ENCODE peak calls at places on chromosomes 2 and 18, in eight cellular contexts. W, B, L, N, K, J, Q and C are unnamed samples.

GRCh38 chr2:9819551-9819950 is 23.7 kb upstream of the TAF1B start:
- DNase-seq in W (no peak), B (no peak), L (no peak), N (no peak), K (no peak), J (no peak), Q (no peak), C (no peak)

GRCh38 chr2:150126839-150127238 is 360.6 kb downstream of the RND3 start:
- DNase-seq in W (no peak), B (no peak), L (no peak), N (no peak), K (no peak), J (no peak), Q (no peak), C (no peak)

GRCh38 chr2:16729335-16729734 is 63.7 kb upstream of the CYRIA start:
- DNase-seq in W (no peak), B (no peak), L (no peak), N (no peak), K (no peak), J (no peak), Q (no peak), C (no peak)

GRCh38 chr2:172743143-172743542 is 7.5 kb downstream of the RAPGEF4 start:
- DNase-seq in W (no peak), B (no peak), L (no peak), N (no peak), K (no peak), J (no peak), Q (no peak), C (no peak)

GRCh38 chr2:232979871-232980461 is 33.1 kb downstream of the NGEF start:
- DNase-seq in W (peak; percentile 83), B (peak; percentile 13), L (peak; percentile 72), N (no peak), K (peak; percentile 14), J (no peak), Q (no peak), C (peak; percentile 40)

GRCh38 chr2:2083113-2083757 is 247.8 kb downstream of the MYT1L start:
- DNase-seq in W (no peak), B (no peak), L (no peak), N (no peak), K (no peak), J (no peak), Q (no peak), C (no peak)

GRCh38 chr18:21330122-21330701 is 88.2 kb downstream of the GREB1L start:
- DNase-seq in W (peak; percentile 71), B (no peak), L (peak; percentile 85), N (no peak), K (peak; percentile 58), J (no peak), Q (no peak), C (peak; percentile 82)

GRCh38 chr2:138829326-138829725 is 49.1 kb upstream of the NXPH2 start:
- DNase-seq in W (no peak), B (no peak), L (no peak), N (no peak), K (peak; percentile 37), J (peak; percentile 26), Q (no peak), C (peak; percentile 40)

GRCh38 chr2:133720429-133720828 is 152.2 kb upstream of the NCKAP5 start:
- DNase-seq in W (no peak), B (no peak), L (no peak), N (no peak), K (no peak), J (no peak), Q (no peak), C (no peak)

GRCh38 chr2:84741182-84741822 is 139.6 kb downstream of the TRABD2A start:
- DNase-seq in W (peak; percentile 36), B (no peak), L (no peak), N (peak; percentile 24), K (peak; percentile 38), J (peak; percentile 44), Q (peak; percentile 25), C (peak; percentile 28)

GRCh38 chr2:232980683-232981082 is 32.4 kb downstream of the NGEF start:
- DNase-seq in W (peak; percentile 34), B (no peak), L (no peak), N (no peak), K (no peak), J (no peak), Q (no peak), C (no peak)